ENCODE peak calls at places on chromosomes 5 and 9, in five cellular contexts. O is brain microvascular endothelial cell, D is body of pancreas, Y is HFF-Myc, S is GM06990. M is an unnamed sample.

GRCh38 chr5:92977766-92978555 is 603.1 kb downstream of the NR2F1-AS1 start:
- DNase-seq in O (no peak), D (no peak), Y (no peak), S (no peak), M (no peak)

GRCh38 chr9:107675476-107676264 is 186.1 kb upstream of the KLF4 start:
- DNase-seq in O (no peak), D (peak), Y (no peak), S (no peak), M (no peak)

GRCh38 chr5:58240286-58240685 is 219.6 kb downstream of the PLK2 start:
- DNase-seq in O (peak), D (no peak), Y (no peak), S (no peak), M (no peak)

GRCh38 chr9:99445920-99446319 is 223.8 kb downstream of the SEC61B start:
- DNase-seq in O (no peak), D (no peak), Y (no peak), S (no peak), M (no peak)

GRCh38 chr9:131740898-131741297 is 1.0 kb upstream of the RAPGEF1 start:
- DNase-seq in O (no peak), D (peak), Y (no peak), S (no peak), M (no peak)

GRCh38 chr9:35110327-35110758 is 5.3 kb downstream of the ATOSB start:
- DNase-seq in O (peak), D (no peak), Y (no peak), S (no peak), M (no peak)

GRCh38 chr5:139543423-139543991 is 17.6 kb upstream of the UBE2D2 start:
- DNase-seq in O (peak), D (peak), Y (no peak), S (peak), M (no peak)

GRCh38 chr9:28808042-28808441 is 1234.8 kb upstream of the C9orf72 start:
- DNase-seq in O (no peak), D (no peak), Y (no peak), S (no peak), M (no peak)

GRCh38 chr5:175202461-175203065 is 241.4 kb downstream of the DRD1 start:
- DNase-seq in O (no peak), D (no peak), Y (no peak), S (no peak), M (no peak)

GRCh38 chr5:1464096-1464446 is 18.8 kb upstream of the SLC6A3 start:
- DNase-seq in O (no peak), D (no peak), Y (no peak), S (no peak), M (no peak)

GRCh38 chr5:172646716-172647285 is 5.7 kb downstream of the NEURL1B start:
- DNase-seq in O (peak), D (no peak), Y (no peak), S (no peak), M (no peak)

GRCh38 chr5:151158287-151158661 is 695 bp upstream of the ANXA6 start:
- DNase-seq in O (peak), D (no peak), Y (no peak), S (peak), M (no peak)

GRCh38 chr9:102273952-102274351 is 535.5 kb upstream of the GRIN3A start:
- DNase-seq in O (peak), D (no peak), Y (no peak), S (no peak), M (no peak)

GRCh38 chr9:104774132-104774531 is 10.2 kb downstream of the NIPSNAP3B start:
- DNase-seq in O (no peak), D (no peak), Y (no peak), S (no peak), M (no peak)
- H3K4me3 ChIP-seq in O (no peak), D (no peak), Y (no peak), S (peak), M (no peak)

DNA sequence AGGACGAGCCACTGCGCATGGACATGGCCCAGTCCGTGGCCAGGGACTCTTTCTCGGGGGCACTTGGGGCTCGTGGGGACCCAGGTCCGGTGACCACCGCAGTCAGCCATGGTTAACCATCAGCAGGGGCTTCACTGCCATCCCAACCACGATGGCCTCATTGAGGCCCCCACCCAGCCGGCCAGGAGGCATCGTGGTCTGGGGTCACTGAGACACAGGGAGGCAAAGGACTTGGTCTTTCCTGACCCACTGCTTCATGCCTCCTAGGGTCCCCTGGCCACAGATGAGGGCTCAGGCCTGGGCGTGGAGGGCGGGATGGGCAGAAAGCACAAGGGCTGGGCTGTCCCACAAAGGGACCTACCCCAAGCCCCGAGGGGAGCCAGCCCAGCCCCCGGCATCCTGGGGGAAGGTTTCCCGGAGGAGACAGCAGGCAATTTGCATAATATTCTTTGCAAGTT is 6.6 kb downstream of the NACC2 start:
- DNase-seq in O (no peak), D (no peak), Y (no peak), S (no peak), M (no peak)
- H3K4me3 ChIP-seq in O (no peak), D (no peak), Y (no peak), S (no peak), M (no peak)

GRCh38 chr9:135705376-135705775 is 3.4 kb downstream of the KCNT1 start:
- DNase-seq in O (no peak), D (peak), Y (no peak), S (no peak), M (no peak)
- H3K4me3 ChIP-seq in O (no peak), D (no peak), Y (no peak), S (no peak), M (no peak)

GRCh38 chr5:168712280-168712924 is 133.2 kb upstream of the PANK3 start:
- DNase-seq in O (peak), D (peak), Y (peak), S (no peak), M (peak)
- H3K4me3 ChIP-seq in O (no peak), D (no peak), Y (no peak), S (no peak), M (no peak)